ENCODE peak calls at places on chromosomes 11 and 22, in five cellular contexts. W, Y, M, D and P are unnamed samples.

GRCh38 chr11:95289378-95289777 is 58.4 kb upstream of the SESN3 start:
- DNase-seq in Y (peak), D (no peak), W (no peak), M (no peak), P (no peak)

GRCh38 chr11:59135648-59136461 is 6.8 kb upstream of the FAM111A start:
- DNase-seq in Y (peak), W (peak), M (peak), D (peak), P (peak)

GRCh38 chr11:2745511-2745910 is 45.7 kb upstream of the KCNQ1OT1 start:
- DNase-seq in W (no peak), M (no peak), D (no peak), Y (no peak), P (no peak)

GRCh38 chr11:66857234-66857926 is 516 bp downstream of the LRFN4 start:
- DNase-seq in D (no peak), Y (no peak), W (no peak), M (peak), P (peak)

GRCh38 chr11:59756845-59757244 is 1.7 kb downstream of the STX3 start:
- DNase-seq in D (no peak), Y (peak), W (peak), M (peak), P (peak)

GRCh38 chr11:102147031-102147430 is 36.8 kb downstream of the YAP1 start:
- DNase-seq in D (no peak), Y (no peak), W (peak), M (no peak), P (no peak)

GRCh38 chr11:90661233-90661632 is 438.4 kb upstream of the CHORDC1 start:
- DNase-seq in W (no peak), D (no peak), Y (no peak), M (no peak), P (no peak)

GRCh38 chr11:117180020-117180419 is 1.5 kb downstream of the SIDT2 start:
- DNase-seq in M (peak), Y (no peak), D (no peak), W (no peak), P (peak)

GRCh38 chr22:31628969-31629723 is 32.9 kb downstream of the PISD start:
- DNase-seq in D (no peak), W (no peak), Y (no peak), M (no peak), P (no peak)

GRCh38 chr22:38731703-38732161 is 24.1 kb downstream of the SUN2 start:
- DNase-seq in M (no peak), W (no peak), D (no peak), Y (no peak), P (no peak)

GRCh38 chr11:86287468-86287796 is 14.6 kb upstream of the HIKESHI start:
- DNase-seq in M (no peak), Y (no peak), D (no peak), W (no peak), P (no peak)

GRCh38 chr22:37126383-37126782 is 16.9 kb upstream of the TMPRSS6 start:
- DNase-seq in W (no peak), Y (peak), M (peak), D (no peak), P (no peak)

GRCh38 chr22:37126882-37127281 is 17.4 kb upstream of the TMPRSS6 start:
- DNase-seq in D (no peak), M (no peak), Y (no peak), W (no peak), P (no peak)

GRCh38 chr22:37128555-37129281 is 19.2 kb upstream of the TMPRSS6 start:
- DNase-seq in Y (peak), W (no peak), M (no peak), D (no peak), P (no peak)

GRCh38 chr22:37130031-37130430 is 19.7 kb downstream of the IL2RB start:
- DNase-seq in Y (no peak), D (no peak), W (no peak), M (no peak), P (no peak)

GRCh38 chr22:37127350-37127878 is 17.9 kb upstream of the TMPRSS6 start:
- DNase-seq in M (no peak), Y (no peak), W (no peak), D (no peak), P (no peak)
- H3K9ac ChIP-seq in M (no peak), Y (no peak), W (no peak), D (peak), P (no peak)

GRCh38 chr11:111982532-111983186 is 42.5 kb upstream of the DLAT start:
- DNase-seq in M (peak), W (no peak), D (no peak), Y (no peak), P (no peak)
- H2BK120ac ChIP-seq in M (no peak), W (peak), D (no peak), Y (no peak), P (no peak)

GRCh38 chr11:504053-504993 is 2.7 kb downstream of the RNH1 start:
- DNase-seq in D (no peak), M (no peak), W (no peak), Y (no peak), P (no peak)
- H3K9ac ChIP-seq in D (no peak), M (no peak), W (peak), Y (no peak), P (peak)

GRCh38 chr11:76237041-76237649 is 30.8 kb upstream of the WNT11 start:
- DNase-seq in M (no peak), Y (peak), W (no peak), D (no peak), P (peak)

GRCh38 chr11:76237914-76238313 is 31.6 kb upstream of the WNT11 start:
- DNase-seq in Y (peak), M (peak), D (no peak), W (peak), P (peak)

GRCh38 chr11:76234704-76235232 is 28.5 kb upstream of the WNT11 start:
- DNase-seq in W (no peak), Y (no peak), M (no peak), D (no peak), P (peak)

GRCh38 chr11:76235233-76236091 is 29.2 kb upstream of the WNT11 start:
- DNase-seq in Y (peak), W (peak), D (peak), M (peak), P (peak)

DNA sequence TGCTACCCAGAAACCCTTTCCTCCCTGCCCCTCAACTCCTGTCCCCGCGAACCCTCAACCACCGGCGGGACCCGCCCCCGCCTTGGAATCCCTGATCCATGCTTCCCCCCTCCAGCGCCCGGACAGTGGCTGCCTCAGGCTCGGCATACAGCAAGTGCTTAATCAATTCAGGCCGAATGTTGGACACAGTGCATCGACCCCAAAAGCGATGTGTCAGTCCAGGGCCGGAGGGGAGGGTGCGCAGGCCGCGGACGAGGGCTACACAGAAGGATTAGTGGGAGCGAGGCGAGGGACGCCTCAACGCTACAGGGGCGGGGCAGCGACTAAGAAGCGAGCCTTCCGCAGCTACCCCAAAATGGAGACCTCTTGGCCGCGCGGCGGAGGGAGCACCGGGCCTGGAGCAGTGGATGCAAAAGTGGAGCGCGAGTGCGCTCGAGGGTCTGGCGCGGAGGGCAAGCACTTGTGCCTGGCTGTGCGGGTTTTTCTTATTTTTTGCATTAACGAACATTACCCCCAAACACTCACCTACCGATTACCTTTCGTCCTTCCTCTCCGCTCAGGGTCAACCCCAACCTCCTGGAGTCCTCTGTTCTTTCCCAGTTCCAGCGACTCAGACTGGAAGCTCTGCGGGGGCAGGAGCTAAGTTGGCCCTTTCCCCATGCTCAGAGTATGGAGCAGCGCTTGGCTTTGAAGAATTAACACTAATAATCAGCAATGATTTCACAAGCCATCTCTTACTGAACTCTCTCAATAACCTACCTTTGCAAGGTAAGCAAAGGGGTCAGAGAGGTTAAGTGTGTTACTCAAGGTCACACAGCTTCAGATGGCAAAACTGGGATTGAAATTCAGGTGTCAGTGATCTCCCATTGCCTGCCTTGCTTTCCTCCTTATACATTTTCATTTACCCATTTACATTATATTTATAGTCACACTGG is 30.1 kb upstream of the WNT11 start:
- DNase-seq in D (no peak), M (peak), W (peak), Y (peak), P (peak)
- H2BK120ac ChIP-seq in D (peak), M (no peak), W (peak), Y (no peak), P (no peak)

GRCh38 chr11:69639843-69640242 is 1.1 kb upstream of the CCND1 start:
- DNase-seq in W (no peak), M (no peak), D (no peak), Y (no peak), P (no peak)
- H3K9ac ChIP-seq in W (peak), M (peak), D (no peak), Y (no peak), P (peak)

DNA sequence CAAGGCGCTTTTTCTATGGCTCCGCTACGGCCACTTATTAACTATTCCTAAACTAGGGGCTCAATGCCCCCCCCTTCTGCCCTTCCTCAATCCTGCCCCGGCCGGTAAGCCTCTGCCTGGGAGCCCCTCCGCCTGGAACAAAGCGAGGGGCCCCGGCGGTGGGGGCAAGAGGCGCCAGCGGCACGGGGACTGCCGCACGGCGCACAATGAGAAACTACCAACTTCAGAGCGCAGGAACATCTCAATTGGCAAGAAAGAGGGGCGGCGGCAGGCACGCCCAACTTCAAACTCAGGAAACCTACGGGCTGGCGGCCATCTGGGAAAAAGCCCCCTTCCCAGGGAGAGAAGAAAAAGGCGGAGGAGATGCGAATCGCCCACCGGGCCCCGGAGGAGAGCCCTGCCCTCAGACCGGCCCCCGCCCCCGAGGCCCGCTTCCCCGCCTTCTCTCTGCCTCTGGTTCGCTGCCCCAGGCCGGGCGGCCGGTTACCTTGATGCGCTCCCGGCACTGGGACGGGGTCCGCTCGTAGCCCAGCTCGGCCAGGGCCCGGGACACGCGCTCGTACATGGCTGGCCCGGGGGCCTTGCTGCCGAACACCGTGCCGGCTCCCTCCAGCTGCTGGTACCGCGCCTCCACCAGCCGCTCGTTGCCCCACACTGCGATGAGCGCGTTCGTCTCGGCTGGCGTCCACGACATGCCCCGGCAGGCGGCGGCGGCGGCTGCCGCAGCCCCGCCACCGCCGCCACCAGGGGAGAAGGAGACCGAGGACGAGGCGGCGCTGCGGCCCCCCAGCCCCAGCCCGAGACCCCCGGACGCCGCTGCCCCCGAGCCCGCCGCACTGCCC is 601 bp downstream of the MSANTD2 start:
- DNase-seq in W (peak), Y (peak), D (peak), M (peak), P (peak)
- H2BK120ac ChIP-seq in W (peak), Y (peak), D (peak), M (no peak), P (peak)

DNA sequence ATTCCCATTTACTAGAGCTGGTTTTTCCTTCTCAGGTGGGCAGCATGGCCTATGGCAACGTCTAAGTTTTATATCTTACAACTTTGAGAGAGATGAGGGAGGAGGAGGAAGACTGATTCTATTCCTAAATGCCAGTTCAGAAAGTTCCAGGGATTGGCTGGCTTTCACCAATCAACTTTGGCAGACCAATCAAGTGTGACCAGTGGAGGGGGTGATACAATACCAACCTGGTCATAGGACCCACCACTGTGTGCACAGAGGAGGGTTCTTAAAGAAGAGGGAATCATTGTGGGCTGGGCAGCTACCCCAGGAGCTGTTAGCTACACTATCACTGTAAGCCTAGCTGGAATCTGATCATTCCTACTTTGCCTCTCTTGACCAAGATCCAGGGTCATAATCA is 8.1 kb downstream of the DIXDC1 start:
- DNase-seq in D (no peak), Y (no peak), W (no peak), M (no peak), P (peak)
- H3K9ac ChIP-seq in D (no peak), Y (no peak), W (peak), M (no peak), P (peak)

GRCh38 chr22:41746563-41747400 is 47.5 kb downstream of the MEI1 start:
- DNase-seq in D (peak), W (peak), Y (peak), M (peak), P (peak)

GRCh38 chr22:41742918-41743317 is 43.6 kb downstream of the MEI1 start:
- DNase-seq in W (no peak), D (no peak), Y (no peak), M (peak), P (no peak)

GRCh38 chr22:41745968-41746367 is 46.7 kb downstream of the MEI1 start:
- DNase-seq in M (no peak), Y (no peak), W (no peak), D (no peak), P (no peak)
- H2BK120ac ChIP-seq in M (no peak), Y (no peak), W (no peak), D (no peak), P (no peak)

DNA sequence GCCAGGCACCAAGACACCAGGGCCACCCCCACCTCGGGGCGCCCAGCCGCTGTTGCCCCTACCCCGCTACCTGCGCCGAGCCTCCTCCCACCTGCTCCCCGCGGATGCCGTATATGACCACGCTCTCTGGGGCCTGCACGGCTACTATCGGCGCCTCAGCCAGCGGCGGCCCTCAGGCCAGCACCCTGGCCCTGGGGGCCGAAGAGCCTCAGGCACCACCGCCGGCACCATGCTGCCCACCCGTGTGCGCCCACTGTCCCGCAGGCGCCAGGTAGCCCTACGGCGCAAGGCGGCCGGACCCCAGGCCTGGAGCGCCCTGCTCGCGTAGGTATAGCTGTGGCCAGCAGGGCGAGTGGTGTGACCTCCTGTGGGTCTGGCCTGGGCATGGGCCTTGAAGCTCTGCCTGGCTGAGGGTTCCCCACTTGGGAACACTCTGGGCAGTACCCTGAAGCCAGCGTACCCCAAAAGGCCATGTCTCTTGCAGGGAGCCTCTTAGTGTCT is 14.8 kb upstream of the MDK start:
- DNase-seq in W (no peak), M (no peak), Y (no peak), D (no peak), P (no peak)
- H3K9ac ChIP-seq in W (no peak), M (no peak), Y (no peak), D (peak), P (no peak)